ENCODE peak calls at places on chromosomes 16 and 17, in eight cellular contexts. N is heart right ventricle; K is H9; Y is A549; R is right lobe of liver; C is CD8-positive, alpha-beta T cell; H is body of pancreas; E is right cardiac atrium. U is an unnamed sample.

GRCh38 chr16:11412965-11413887 is 68.0 kb downstream of the RMI2 start:
- DNase-seq in N (no peak), K (no peak), Y (no peak), R (no peak), C (no peak), H (no peak), E (no peak), U (no peak)

GRCh38 chr16:83137326-83137770 is 510.6 kb downstream of the CDH13 start:
- DNase-seq in N (no peak), K (no peak), Y (no peak), R (peak; percentile 28), C (no peak), H (no peak), E (no peak), U (no peak)

GRCh38 chr16:21656795-21657768 is 4.7 kb upstream of the IGSF6 start:
- DNase-seq in N (no peak), K (no peak), Y (peak; percentile 74), R (no peak), C (peak; percentile 55), H (no peak), E (no peak), U (no peak)

GRCh38 chr17:55067697-55068439 is 99.3 kb downstream of the STXBP4 start:
- DNase-seq in N (no peak), K (no peak), Y (no peak), R (no peak), C (no peak), H (no peak), E (no peak), U (no peak)

GRCh38 chr17:55825213-55825612 is 74.4 kb downstream of the PCTP start:
- DNase-seq in N (no peak), K (no peak), Y (peak; percentile 13), R (no peak), C (no peak), H (no peak), E (no peak), U (no peak)

GRCh38 chr17:35877345-35878029 is 2.7 kb downstream of the CCL5 start:
- DNase-seq in N (no peak), K (no peak), Y (no peak), R (no peak), C (no peak), H (no peak), E (no peak), U (no peak)

GRCh38 chr17:7706631-7707354 is 1.8 kb downstream of the EFNB3 start:
- DNase-seq in N (no peak), K (no peak), Y (no peak), R (no peak), C (no peak), H (no peak), E (no peak), U (no peak)

GRCh38 chr17:65183736-65184135 is 46.6 kb downstream of the RGS9 start:
- DNase-seq in N (no peak), K (peak; percentile 89), Y (peak; percentile 35), R (no peak), C (no peak), H (no peak), E (no peak), U (no peak)

GRCh38 chr17:33125552-33125950 is 133.9 kb downstream of the SPACA3 start:
- DNase-seq in N (no peak), K (no peak), Y (no peak), R (no peak), C (no peak), H (no peak), E (no peak), U (no peak)

GRCh38 chr16:84611041-84611440 is 6.8 kb downstream of the COTL1 start:
- DNase-seq in N (no peak), K (no peak), Y (no peak), R (no peak), C (no peak), H (no peak), E (no peak), U (no peak)

GRCh38 chr16:13923703-13924298 is 3.8 kb downstream of the ERCC4 start:
- DNase-seq in N (no peak), K (no peak), Y (peak; percentile 36), R (no peak), C (no peak), H (no peak), E (no peak), U (no peak)

GRCh38 chr17:45086346-45086745 is 25.2 kb downstream of the NMT1 start:
- DNase-seq in N (no peak), K (no peak), Y (no peak), R (no peak), C (no peak), H (no peak), E (no peak), U (no peak)

GRCh38 chr17:45086865-45087495 is 25.9 kb downstream of the NMT1 start:
- DNase-seq in N (no peak), K (no peak), Y (no peak), R (no peak), C (no peak), H (no peak), E (no peak), U (no peak)

GRCh38 chr17:45087496-45087975 is 26.4 kb downstream of the NMT1 start:
- DNase-seq in N (no peak), K (no peak), Y (no peak), R (no peak), C (no peak), H (no peak), E (no peak), U (no peak)

GRCh38 chr17:45088741-45089140 is 27.6 kb downstream of the NMT1 start:
- DNase-seq in N (no peak), K (no peak), Y (no peak), R (no peak), C (no peak), H (no peak), E (no peak), U (no peak)

DNA sequence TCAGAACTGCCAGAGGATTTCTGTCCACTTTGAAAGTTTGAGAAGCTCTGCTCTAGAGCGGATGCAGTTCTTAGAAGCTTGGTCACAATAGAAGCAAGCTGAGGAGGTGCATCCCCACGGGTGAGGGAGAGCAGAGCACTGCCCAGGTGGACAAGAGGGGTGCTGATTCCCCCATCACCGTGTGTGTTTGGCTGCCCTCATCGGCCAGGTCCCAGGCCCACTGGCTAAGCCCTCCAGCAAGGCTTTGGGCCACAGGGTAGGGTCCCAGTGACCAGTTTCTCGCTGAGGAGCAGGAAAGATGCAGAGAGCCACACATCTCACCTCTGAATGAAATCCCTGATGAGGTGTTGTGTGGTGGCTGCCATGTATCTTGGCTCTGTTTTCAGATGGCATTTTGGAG is 26.9 kb downstream of the NMT1 start:
- DNase-seq in N (no peak), K (no peak), Y (no peak), R (no peak), C (no peak), H (no peak), E (no peak), U (no peak)
- H3K27ac ChIP-seq in N (peak overlapping the region; percentile 64), K (no peak overlapping the region), Y (no peak overlapping the region), R (peak overlapping the region; percentile 95), C (no peak overlapping the region), H (no peak overlapping the region), E (peak overlapping the region; percentile 63), U (no peak overlapping the region)

GRCh38 chr16:66364117-66364958 is 2.2 kb upstream of the CDH5 start:
- DNase-seq in N (peak; percentile 65), K (no peak), Y (no peak), R (peak; percentile 57), C (no peak), H (no peak), E (peak; percentile 81), U (no peak)

GRCh38 chr16:66363196-66363777 is 3.2 kb upstream of the CDH5 start:
- DNase-seq in N (no peak), K (no peak), Y (no peak), R (no peak), C (no peak), H (no peak), E (no peak), U (no peak)

GRCh38 chr16:66365588-66365987 is 903 bp upstream of the CDH5 start:
- DNase-seq in N (peak; percentile 67), K (no peak), Y (no peak), R (peak; percentile 67), C (no peak), H (no peak), E (peak; percentile 80), U (no peak)

GRCh38 chr16:66366433-66367299 is at the start of gene CDH5:
- DNase-seq in N (peak; percentile 81), K (no peak), Y (no peak), R (peak; percentile 70), C (no peak), H (no peak), E (peak; percentile 93), U (no peak)

DNA sequence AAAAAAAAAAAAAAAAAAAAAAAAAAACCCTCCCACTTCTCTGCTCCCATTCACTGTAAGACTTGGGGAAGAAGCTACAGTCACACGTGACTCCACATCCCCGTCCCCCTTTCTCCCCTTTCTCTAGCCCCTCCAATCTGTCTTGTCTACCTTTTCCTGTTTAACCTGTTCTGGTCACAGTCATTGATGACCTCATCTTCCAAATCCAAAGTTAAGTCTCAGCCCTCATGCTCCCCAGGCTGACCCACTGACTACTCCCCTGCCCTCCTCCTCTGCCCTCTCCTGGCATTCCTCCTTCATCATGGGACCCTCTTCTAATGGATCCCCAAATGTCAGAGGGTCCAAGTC is 1.6 kb upstream of the CDH5 start:
- DNase-seq in N (no peak), K (no peak), Y (no peak), R (no peak), C (no peak), H (no peak), E (no peak), U (no peak)
- H3K27ac ChIP-seq in N (peak overlapping the region; percentile 92), K (no peak overlapping the region), Y (peak overlapping the region; percentile 73), R (peak overlapping the region; percentile 13), C (no peak overlapping the region), H (no peak overlapping the region), E (peak overlapping the region; percentile 84), U (no peak overlapping the region)

GRCh38 chr16:81405702-81406113 is 38.9 kb upstream of the CMIP start:
- DNase-seq in N (no peak), K (peak; percentile 69), Y (peak; percentile 96), R (no peak), C (no peak), H (peak; percentile 19), E (no peak), U (no peak)
- H3K27ac ChIP-seq in N (no peak overlapping the region), K (no peak overlapping the region), Y (peak overlapping the region; percentile 100), R (no peak overlapping the region), C (no peak overlapping the region), H (no peak overlapping the region), E (no peak overlapping the region), U (no peak overlapping the region)

GRCh38 chr16:86681440-86681838 is 103.1 kb downstream of the FOXL1 start:
- DNase-seq in N (peak; percentile 39), K (no peak), Y (no peak), R (no peak), C (no peak), H (no peak), E (peak; percentile 87), U (no peak)

GRCh38 chr16:86682219-86682904 is 104.0 kb downstream of the FOXL1 start:
- DNase-seq in N (no peak), K (no peak), Y (no peak), R (no peak), C (no peak), H (no peak), E (no peak), U (no peak)

GRCh38 chr16:86680137-86680536 is 101.8 kb downstream of the FOXL1 start:
- DNase-seq in N (no peak), K (no peak), Y (no peak), R (no peak), C (no peak), H (no peak), E (no peak), U (no peak)

GRCh38 chr16:86680661-86681439 is 102.5 kb downstream of the FOXL1 start:
- DNase-seq in N (no peak), K (no peak), Y (no peak), R (no peak), C (no peak), H (no peak), E (no peak), U (no peak)

GRCh38 chr16:86679490-86679889 is 101.1 kb downstream of the FOXL1 start:
- DNase-seq in N (no peak), K (no peak), Y (no peak), R (no peak), C (no peak), H (no peak), E (no peak), U (no peak)
- H3K27ac ChIP-seq in N (peak overlapping the region; percentile 80), K (no peak overlapping the region), Y (no peak overlapping the region), R (no peak overlapping the region), C (no peak overlapping the region), H (no peak overlapping the region), E (peak overlapping the region; percentile 23), U (no peak overlapping the region)

U was measured in substantia nigra.